ENCODE peak calls at places on chromosomes 12 and 14, in seven cellular contexts. One of them, this sample, is unnamed.

GRCh38 chr14:90523544-90523943 is 126.7 kb downstream of the CALM1 start:
- DNase-seq in H9: no peak
- DNase-seq in neuronal stem cell: no peak
- DNase-seq in mesenchymal stem cell: peak; percentile 35
- DNase-seq in IMR-90: peak; percentile 45
- DNase-seq in H1: no peak
- DNase-seq in trophoblast cell: peak; percentile 66
- DNase-seq in this sample: no peak

GRCh38 chr14:61388976-61389576 is 67.7 kb downstream of the PRKCH start:
- DNase-seq in H9: no peak
- DNase-seq in neuronal stem cell: no peak
- DNase-seq in mesenchymal stem cell: peak; percentile 6
- DNase-seq in IMR-90: no peak
- DNase-seq in H1: no peak
- DNase-seq in trophoblast cell: peak; percentile 94
- DNase-seq in this sample: no peak

GRCh38 chr14:81137316-81137715 is 83.4 kb downstream of the GTF2A1 start:
- DNase-seq in H9: no peak
- DNase-seq in neuronal stem cell: no peak
- DNase-seq in mesenchymal stem cell: peak; percentile 38
- DNase-seq in IMR-90: peak; percentile 48
- DNase-seq in H1: no peak
- DNase-seq in trophoblast cell: peak; percentile 36
- DNase-seq in this sample: peak; percentile 31

GRCh38 chr14:56874375-56874774 is 64.1 kb upstream of the OTX2 start:
- DNase-seq in H9: peak; percentile 68
- DNase-seq in neuronal stem cell: no peak
- DNase-seq in mesenchymal stem cell: no peak
- DNase-seq in IMR-90: no peak
- DNase-seq in H1: peak; percentile 71
- DNase-seq in trophoblast cell: peak; percentile 82
- DNase-seq in this sample: peak; percentile 78

GRCh38 chr12:49018282-49019119 is at the start of gene PRKAG1:
- DNase-seq in H9: peak; percentile 99
- DNase-seq in neuronal stem cell: peak; percentile 95
- DNase-seq in mesenchymal stem cell: peak; percentile 98
- DNase-seq in IMR-90: peak; percentile 97
- DNase-seq in H1: peak; percentile 96
- DNase-seq in trophoblast cell: peak; percentile 96
- DNase-seq in this sample: peak; percentile 99

GRCh38 chr12:30847259-30847658 is 79.3 kb upstream of the TSPAN11 start:
- DNase-seq in H9: peak; percentile 29
- DNase-seq in neuronal stem cell: peak; percentile 48
- DNase-seq in mesenchymal stem cell: peak; percentile 78
- DNase-seq in IMR-90: peak; percentile 70
- DNase-seq in H1: no peak
- DNase-seq in trophoblast cell: peak; percentile 92
- DNase-seq in this sample: peak; percentile 79

GRCh38 chr14:105937253-105938054 is 411.1 kb downstream of the TMEM121 start:
- DNase-seq in H9: no peak
- DNase-seq in neuronal stem cell: no peak
- DNase-seq in mesenchymal stem cell: no peak
- DNase-seq in IMR-90: no peak
- DNase-seq in H1: no peak
- DNase-seq in trophoblast cell: peak; percentile 19
- DNase-seq in this sample: no peak

GRCh38 chr14:105267820-105268548 is 19.7 kb downstream of the BTBD6 start:
- DNase-seq in H9: no peak
- DNase-seq in neuronal stem cell: no peak
- DNase-seq in mesenchymal stem cell: no peak
- DNase-seq in IMR-90: no peak
- DNase-seq in H1: no peak
- DNase-seq in trophoblast cell: no peak
- DNase-seq in this sample: no peak

GRCh38 chr12:63918788-63919300 is 74.3 kb downstream of the SRGAP1 start:
- DNase-seq in H9: no peak
- DNase-seq in neuronal stem cell: no peak
- DNase-seq in mesenchymal stem cell: peak; percentile 97
- DNase-seq in IMR-90: peak; percentile 99
- DNase-seq in H1: no peak
- DNase-seq in trophoblast cell: no peak
- DNase-seq in this sample: no peak

GRCh38 chr12:38138225-38139221 is 178.1 kb upstream of the ALG10B start:
- DNase-seq in H9: peak; percentile 49
- DNase-seq in neuronal stem cell: peak; percentile 24
- DNase-seq in mesenchymal stem cell: peak; percentile 53
- DNase-seq in IMR-90: peak; percentile 44
- DNase-seq in H1: peak; percentile 91
- DNase-seq in trophoblast cell: peak; percentile 94
- DNase-seq in this sample: peak; percentile 57

GRCh38 chr12:89067436-89067835 is 284.9 kb downstream of the DUSP6 start:
- DNase-seq in H9: no peak
- DNase-seq in neuronal stem cell: no peak
- DNase-seq in mesenchymal stem cell: peak; percentile 56
- DNase-seq in IMR-90: peak; percentile 94
- DNase-seq in H1: no peak
- DNase-seq in trophoblast cell: peak; percentile 52
- DNase-seq in this sample: no peak

GRCh38 chr12:30926243-30927209 is at the start of gene TSPAN11:
- DNase-seq in H9: peak; percentile 76
- DNase-seq in neuronal stem cell: peak; percentile 80
- DNase-seq in mesenchymal stem cell: peak; percentile 85
- DNase-seq in IMR-90: peak; percentile 26
- DNase-seq in H1: peak; percentile 79
- DNase-seq in trophoblast cell: peak; percentile 5
- DNase-seq in this sample: peak; percentile 64

GRCh38 chr12:43882578-43883178 is 46.8 kb downstream of the TMEM117 start:
- DNase-seq in H9: no peak
- DNase-seq in neuronal stem cell: peak; percentile 17
- DNase-seq in mesenchymal stem cell: peak; percentile 68
- DNase-seq in IMR-90: peak; percentile 76
- DNase-seq in H1: no peak
- DNase-seq in trophoblast cell: peak; percentile 80
- DNase-seq in this sample: peak; percentile 40

GRCh38 chr12:121397521-121397920 is 2.4 kb upstream of the RNF34 start:
- DNase-seq in H9: no peak
- DNase-seq in neuronal stem cell: no peak
- DNase-seq in mesenchymal stem cell: no peak
- DNase-seq in IMR-90: no peak
- DNase-seq in H1: no peak
- DNase-seq in trophoblast cell: no peak
- DNase-seq in this sample: no peak

GRCh38 chr14:23351681-23352505 is 794 bp downstream of the SLC22A17 start:
- DNase-seq in H9: peak; percentile 54
- DNase-seq in neuronal stem cell: peak; percentile 41
- DNase-seq in mesenchymal stem cell: no peak
- DNase-seq in IMR-90: no peak
- DNase-seq in H1: peak; percentile 75
- DNase-seq in trophoblast cell: peak; percentile 32
- DNase-seq in this sample: peak; percentile 59

GRCh38 chr14:96888158-96888557 is 91.0 kb downstream of the VRK1 start:
- DNase-seq in H9: no peak
- DNase-seq in neuronal stem cell: no peak
- DNase-seq in mesenchymal stem cell: no peak
- DNase-seq in IMR-90: no peak
- DNase-seq in H1: no peak
- DNase-seq in trophoblast cell: no peak
- DNase-seq in this sample: no peak

GRCh38 chr12:54401127-54401526 is 16.6 kb upstream of the ZNF385A start:
- DNase-seq in H9: no peak
- DNase-seq in neuronal stem cell: no peak
- DNase-seq in mesenchymal stem cell: no peak
- DNase-seq in IMR-90: no peak
- DNase-seq in H1: no peak
- DNase-seq in trophoblast cell: no peak
- DNase-seq in this sample: no peak

GRCh38 chr12:77256924-77257323 is 191.6 kb upstream of the E2F7 start:
- DNase-seq in H9: no peak
- DNase-seq in neuronal stem cell: no peak
- DNase-seq in mesenchymal stem cell: no peak
- DNase-seq in IMR-90: no peak
- DNase-seq in H1: no peak
- DNase-seq in trophoblast cell: no peak
- DNase-seq in this sample: no peak

DNA sequence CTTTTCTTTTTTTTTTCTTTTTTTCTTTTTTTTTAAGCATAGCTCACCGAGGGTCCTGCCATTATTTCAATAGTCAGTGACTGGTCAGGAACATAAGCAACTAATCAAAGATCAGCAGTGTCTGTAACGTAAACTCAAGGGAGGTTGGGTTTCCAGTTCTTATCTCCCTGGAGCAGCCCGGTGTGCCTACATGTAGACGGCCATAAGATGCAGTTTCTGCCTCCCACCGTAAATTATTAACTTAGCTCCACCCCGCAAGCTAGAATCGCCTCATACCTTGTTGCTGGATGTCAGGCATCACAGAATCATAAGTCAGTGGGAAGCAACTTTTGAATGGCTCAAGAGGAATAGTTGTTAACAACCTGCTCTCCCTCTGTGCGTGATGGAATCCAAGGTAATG is at the start of gene MYO1H:
- DNase-seq in H9: no peak
- DNase-seq in neuronal stem cell: no peak
- DNase-seq in mesenchymal stem cell: no peak
- DNase-seq in IMR-90: no peak
- DNase-seq in H1: no peak
- DNase-seq in trophoblast cell: no peak
- DNase-seq in this sample: no peak
- H2BK5ac ChIP-seq in H9: no peak within 1 kb of the TSS
- H2BK5ac ChIP-seq in neuronal stem cell: no peak within 1 kb of the TSS
- H2BK5ac ChIP-seq in mesenchymal stem cell: no peak within 1 kb of the TSS
- H2BK5ac ChIP-seq in IMR-90: no peak within 1 kb of the TSS
- H2BK5ac ChIP-seq in H1: no peak within 1 kb of the TSS
- H2BK5ac ChIP-seq in trophoblast cell: no peak within 1 kb of the TSS
- H2BK5ac ChIP-seq in this sample: no peak within 1 kb of the TSS

GRCh38 chr14:26851793-26852192 is 254.0 kb upstream of the NOVA1 start:
- DNase-seq in H9: no peak
- DNase-seq in neuronal stem cell: no peak
- DNase-seq in mesenchymal stem cell: no peak
- DNase-seq in IMR-90: no peak
- DNase-seq in H1: no peak
- DNase-seq in trophoblast cell: no peak
- DNase-seq in this sample: no peak
- H2AK5ac ChIP-seq in H9: no peak overlapping the region
- H2AK5ac ChIP-seq in neuronal stem cell: no peak overlapping the region
- H2AK5ac ChIP-seq in mesenchymal stem cell: no peak overlapping the region
- H2AK5ac ChIP-seq in IMR-90: no peak overlapping the region
- H2AK5ac ChIP-seq in H1: no peak overlapping the region
- H2AK5ac ChIP-seq in trophoblast cell: no peak overlapping the region
- H2AK5ac ChIP-seq in this sample: no peak overlapping the region

GRCh38 chr14:79602023-79602422 is 609.3 kb downstream of the DIO2 start:
- DNase-seq in H9: no peak
- DNase-seq in neuronal stem cell: no peak
- DNase-seq in mesenchymal stem cell: no peak
- DNase-seq in IMR-90: no peak
- DNase-seq in H1: no peak
- DNase-seq in trophoblast cell: no peak
- DNase-seq in this sample: no peak
- H2BK5ac ChIP-seq in H9: no peak overlapping the region
- H2BK5ac ChIP-seq in neuronal stem cell: no peak overlapping the region
- H2BK5ac ChIP-seq in mesenchymal stem cell: no peak overlapping the region
- H2BK5ac ChIP-seq in IMR-90: no peak overlapping the region
- H2BK5ac ChIP-seq in H1: no peak overlapping the region
- H2BK5ac ChIP-seq in trophoblast cell: no peak overlapping the region
- H2BK5ac ChIP-seq in this sample: no peak overlapping the region

DNA sequence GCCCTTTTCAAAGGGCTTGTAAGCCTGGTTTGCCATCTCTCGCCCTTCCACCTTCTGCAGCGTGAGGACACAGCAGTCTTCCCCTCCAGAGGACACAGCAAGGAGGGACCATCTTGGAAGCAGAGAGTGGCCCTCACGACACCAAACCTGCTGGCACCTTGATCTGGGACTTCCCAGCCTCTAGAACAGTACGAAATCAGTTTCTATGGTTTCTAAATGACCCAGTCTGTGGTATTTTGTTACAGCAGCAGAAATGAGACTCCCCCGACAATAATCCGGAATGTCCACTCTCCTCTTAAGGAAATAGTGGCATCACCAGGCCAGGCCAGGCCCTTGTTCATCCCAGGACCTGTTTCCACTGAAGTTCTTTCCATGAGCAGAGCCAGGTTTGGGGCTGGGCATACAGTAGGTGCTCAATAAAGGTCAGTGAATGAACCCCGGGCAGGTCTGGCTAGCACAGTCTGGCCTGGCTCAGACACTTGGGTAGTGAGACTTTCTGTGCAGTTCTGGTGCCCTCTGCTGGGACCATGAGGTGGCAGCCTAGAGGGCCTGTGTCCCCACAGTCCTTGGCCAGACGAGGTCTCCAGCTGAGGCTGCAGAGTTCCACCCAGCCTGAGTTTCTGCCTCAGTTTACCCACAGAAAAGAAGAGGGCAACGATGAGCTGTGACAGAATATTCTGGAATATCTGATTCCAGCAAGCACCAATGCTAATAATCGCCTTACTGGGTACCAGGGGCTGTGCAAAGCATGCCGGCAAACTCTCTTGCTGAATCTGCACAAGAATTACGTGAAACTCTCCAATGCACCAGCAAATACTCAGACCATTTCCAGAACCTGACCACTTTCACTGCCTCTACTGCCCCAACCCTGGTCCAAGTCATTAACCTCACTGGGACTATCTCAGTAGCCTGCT is 14.0 kb downstream of the ABCB9 start:
- DNase-seq in H9: peak; percentile 76
- DNase-seq in neuronal stem cell: peak; percentile 54
- DNase-seq in mesenchymal stem cell: peak; percentile 77
- DNase-seq in IMR-90: peak; percentile 67
- DNase-seq in H1: peak; percentile 73
- DNase-seq in trophoblast cell: peak; percentile 83
- DNase-seq in this sample: peak; percentile 66
- H2AK5ac ChIP-seq in H9: no peak overlapping the region
- H2AK5ac ChIP-seq in neuronal stem cell: no peak overlapping the region
- H2AK5ac ChIP-seq in mesenchymal stem cell: no peak overlapping the region
- H2AK5ac ChIP-seq in IMR-90: peak overlapping the region; percentile 44
- H2AK5ac ChIP-seq in H1: no peak overlapping the region
- H2AK5ac ChIP-seq in trophoblast cell: no peak overlapping the region
- H2AK5ac ChIP-seq in this sample: no peak overlapping the region

DNA sequence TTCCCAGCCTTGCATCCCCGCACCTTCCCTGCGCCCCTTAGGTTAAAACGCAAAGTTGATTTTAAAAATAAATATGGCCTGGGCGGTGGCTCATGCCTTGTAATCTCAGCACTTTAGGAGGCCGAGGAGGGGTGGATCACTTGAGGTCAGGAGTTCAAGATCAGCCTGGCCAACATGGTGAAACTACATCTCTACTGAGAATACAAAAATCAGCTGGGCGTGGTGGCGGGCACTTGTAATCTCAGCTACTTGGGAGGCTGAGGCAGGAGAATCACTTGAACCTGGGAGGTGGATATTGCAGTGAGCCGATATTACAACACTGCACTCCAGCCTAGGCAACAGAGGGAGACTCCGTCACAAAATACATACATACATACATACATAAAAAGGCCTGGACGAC is 96.0 kb downstream of the GCH1 start:
- DNase-seq in H9: no peak
- DNase-seq in neuronal stem cell: no peak
- DNase-seq in mesenchymal stem cell: no peak
- DNase-seq in IMR-90: no peak
- DNase-seq in H1: no peak
- DNase-seq in trophoblast cell: no peak
- DNase-seq in this sample: no peak
- H2BK5ac ChIP-seq in H9: no peak overlapping the region
- H2BK5ac ChIP-seq in neuronal stem cell: no peak overlapping the region
- H2BK5ac ChIP-seq in mesenchymal stem cell: no peak overlapping the region
- H2BK5ac ChIP-seq in IMR-90: no peak overlapping the region
- H2BK5ac ChIP-seq in H1: no peak overlapping the region
- H2BK5ac ChIP-seq in trophoblast cell: no peak overlapping the region
- H2BK5ac ChIP-seq in this sample: no peak overlapping the region

This sample was measured in mesendoderm.